ENCODE peak calls at places on chromosomes 4 and X, in four cellular contexts. Y is HepG2, O is Panc1, S is HCT116. P is an unnamed sample.
A peak's percentile ranks its signal among the peaks of the same experiment; 100 is the strongest.

GRCh38 chr4:40264497-40264896 is 67.7 kb downstream of the RHOH start:
- DNase-seq in Y (no peak), S (no peak), O (no peak), P (no peak)

GRCh38 chr4:172998527-172999469 is 169.8 kb upstream of the GALNT7 start:
- DNase-seq in S (no peak), Y (no peak), O (no peak), P (no peak)

GRCh38 chr4:76886214-76886613 is 11.7 kb downstream of the SOWAHB start:
- DNase-seq in Y (no peak), O (no peak), S (no peak), P (no peak)

GRCh38 chr4:173763374-173763773 is 233.3 kb upstream of the HAND2 start:
- DNase-seq in S (no peak), Y (no peak), O (no peak), P (no peak)

GRCh38 chrX:80335062-80335830 is 85.0 kb upstream of the TENT5D start:
- DNase-seq in O (no peak), Y (no peak), S (no peak), P (no peak)

GRCh38 chr4:138734746-138735145 is 280.8 kb upstream of the NOCT start:
- DNase-seq in S (no peak), Y (no peak), O (no peak), P (no peak)

GRCh38 chrX:43277879-43278278 is 378.2 kb upstream of the MAOA start:
- DNase-seq in S (no peak), O (no peak), Y (no peak), P (no peak)

GRCh38 chr4:75030028-75030427 is 97.1 kb downstream of the PARM1 start:
- DNase-seq in O (no peak), S (no peak), Y (no peak), P (no peak)

GRCh38 chrX:16807976-16808542 is 21.8 kb downstream of the TXLNG start:
- DNase-seq in Y (peak; percentile 64), S (no peak), O (no peak), P (no peak)

GRCh38 chr4:654871-655734 is 19.0 kb downstream of the ATP5ME start:
- DNase-seq in O (no peak), S (no peak), Y (no peak), P (no peak)

GRCh38 chr4:177374966-177375365 is 65.3 kb downstream of the NEIL3 start:
- DNase-seq in Y (no peak), S (no peak), O (no peak), P (no peak)

GRCh38 chr4:31039382-31039781 is 319.2 kb downstream of the PCDH7 start:
- DNase-seq in S (no peak), O (no peak), Y (no peak), P (no peak)

GRCh38 chr4:53937327-53937726 is 127.1 kb downstream of the CHIC2 start:
- DNase-seq in O (no peak), Y (no peak), S (no peak), P (no peak)

GRCh38 chr4:53931423-53932060 is 132.9 kb downstream of the CHIC2 start:
- DNase-seq in Y (no peak), S (no peak), O (no peak), P (no peak)

GRCh38 chr4:53932784-53933183 is 131.6 kb downstream of the CHIC2 start:
- DNase-seq in S (no peak), Y (no peak), O (no peak), P (no peak)

GRCh38 chr4:53937918-53938317 is 126.5 kb downstream of the CHIC2 start:
- DNase-seq in Y (no peak), O (no peak), S (peak; percentile 74), P (no peak)

DNA sequence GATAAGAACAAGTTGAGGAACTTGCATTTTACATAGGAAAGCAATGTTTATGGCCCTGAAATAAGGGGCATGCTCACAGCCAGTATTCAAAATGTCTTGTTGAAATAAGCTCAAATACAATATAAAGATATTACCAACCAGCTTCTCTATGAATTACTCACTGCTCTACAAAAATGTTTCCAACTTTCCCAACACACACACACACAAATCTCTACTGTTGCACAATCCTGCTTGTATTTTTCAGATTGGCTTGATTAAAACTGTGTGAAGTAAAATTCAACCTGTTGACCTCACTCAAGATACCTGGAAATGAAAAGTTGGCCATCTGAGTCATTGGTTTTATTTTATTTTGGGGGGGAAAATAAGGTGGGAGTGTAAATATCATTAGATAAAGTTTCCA is 128.6 kb downstream of the CHIC2 start:
- DNase-seq in S (no peak), O (no peak), Y (no peak), P (no peak)
- TF ChIP-seq SIN3A in S (no peak), O (no peak), Y (no peak), P (no peak)

DNA sequence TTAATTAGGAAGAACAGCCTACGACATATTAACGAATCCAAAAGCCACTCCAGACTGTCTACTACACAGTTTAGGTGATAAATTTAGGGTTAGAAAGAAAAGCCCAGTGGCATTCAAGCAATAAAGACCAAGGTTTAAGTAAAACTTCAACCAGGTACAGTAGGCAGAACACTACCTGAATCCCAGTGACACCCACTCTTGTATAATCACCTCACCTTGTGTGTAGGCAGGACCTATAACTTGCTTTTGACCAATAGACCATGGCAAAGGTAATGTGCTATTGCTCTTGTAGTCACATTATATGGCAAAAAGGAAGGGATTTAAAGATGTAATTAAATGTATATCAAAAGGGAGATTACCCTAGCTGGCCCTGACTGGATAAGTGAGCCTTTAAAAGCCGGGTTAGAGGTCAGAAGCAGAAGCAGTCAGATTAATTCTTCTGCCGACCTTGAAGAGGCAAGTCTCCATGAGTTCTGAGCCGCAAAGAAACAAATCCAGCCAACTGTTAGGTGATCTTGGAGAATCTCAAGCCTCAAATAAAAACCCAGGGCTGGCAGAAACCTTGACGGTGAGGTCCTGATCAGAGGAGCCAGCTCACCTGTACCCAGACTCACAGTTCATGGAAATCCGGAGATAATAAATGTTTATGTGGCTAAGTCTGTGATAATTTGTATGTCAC is 8.8 kb downstream of the FSTL5 start:
- DNase-seq in S (no peak), Y (no peak), O (no peak), P (no peak)
- TF ChIP-seq SIN3A in S (no peak), Y (no peak), O (no peak), P (no peak)

DNA sequence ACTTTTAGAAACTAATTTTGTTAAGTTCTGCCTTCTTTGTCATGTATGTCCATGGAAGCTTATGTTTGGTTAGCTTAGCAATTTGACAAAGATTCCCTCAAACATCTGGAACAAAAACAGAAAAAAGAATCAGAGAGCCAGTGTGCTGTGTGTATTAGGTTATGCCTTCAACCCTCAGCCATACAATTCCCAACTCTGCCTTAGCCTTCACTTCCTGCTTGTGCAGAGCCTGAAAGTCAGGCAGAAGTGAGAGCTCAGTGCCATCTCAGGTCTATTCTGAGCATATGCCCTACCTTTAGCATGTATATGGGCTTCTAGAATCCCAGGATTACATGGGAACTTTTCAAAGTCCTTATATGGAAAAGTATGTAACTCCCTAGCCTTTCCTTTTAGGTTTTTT is 58.2 kb upstream of the STOX2 start:
- DNase-seq in S (no peak), O (no peak), Y (no peak), P (no peak)
- TF ChIP-seq SIN3A in S (no peak), O (no peak), Y (no peak), P (no peak)

DNA sequence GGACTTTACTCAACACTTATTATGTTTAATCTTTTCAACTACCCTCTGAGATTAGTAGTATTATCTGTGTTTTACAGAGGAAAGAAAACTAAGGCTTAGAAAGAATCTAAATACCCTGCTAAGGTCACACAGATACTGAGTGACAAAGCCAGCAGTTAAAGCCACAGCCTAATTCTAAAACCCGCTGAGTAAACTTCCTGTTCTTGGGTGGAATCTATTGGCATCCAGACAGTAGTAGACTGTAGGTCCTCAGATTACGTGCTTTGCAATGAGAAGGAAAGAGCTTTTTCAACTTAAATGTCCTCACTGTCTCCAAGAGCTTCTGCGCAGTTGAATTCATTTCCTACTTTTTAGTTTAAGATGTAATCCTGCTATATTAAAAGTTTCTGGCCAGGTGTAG is 126.0 kb downstream of the TENM3 start:
- DNase-seq in Y (no peak), O (no peak), S (no peak), P (no peak)
- TF ChIP-seq SIN3A in Y (no peak), O (no peak), S (no peak), P (no peak)

GRCh38 chr4:184253072-184253420 is 35.4 kb upstream of the ENPP6 start:
- DNase-seq in S (no peak), O (no peak), Y (no peak), P (no peak)

GRCh38 chr4:184252136-184253071 is 34.7 kb upstream of the ENPP6 start:
- DNase-seq in O (no peak), Y (no peak), S (no peak), P (peak; percentile 41)

GRCh38 chr4:184250795-184251679 is 33.4 kb upstream of the ENPP6 start:
- DNase-seq in O (no peak), Y (peak; percentile 71), S (peak; percentile 34), P (peak; percentile 46)

GRCh38 chr4:184248216-184248615 is 30.5 kb upstream of the ENPP6 start:
- DNase-seq in Y (no peak), O (no peak), S (no peak), P (no peak)

DNA sequence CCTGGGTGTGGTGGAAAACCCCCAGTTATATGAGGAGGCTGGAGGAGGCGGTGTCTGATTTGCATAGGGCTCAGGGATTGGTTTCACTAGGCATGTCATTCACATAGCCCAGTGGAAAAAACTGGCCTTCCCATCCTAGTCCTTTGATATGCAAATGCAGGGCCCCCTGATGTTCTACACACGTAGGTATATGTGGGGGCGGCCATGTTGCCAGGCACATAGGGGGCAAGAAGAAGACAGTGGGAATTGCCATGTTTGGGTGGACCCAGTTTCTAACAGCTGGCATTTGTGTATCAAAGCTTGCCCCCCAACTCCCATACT is 34.0 kb upstream of the ENPP6 start:
- DNase-seq in O (no peak), S (no peak), Y (no peak), P (no peak)
- TF ChIP-seq SIN3A in O (no peak), S (no peak), Y (no peak), P (no peak)

GRCh38 chrX:149370097-149370496 is 135.0 kb downstream of the IDS start:
- DNase-seq in S (no peak), Y (no peak), O (no peak), P (no peak)

GRCh38 chrX:149374751-149375150 is 130.4 kb downstream of the IDS start:
- DNase-seq in S (no peak), O (no peak), Y (no peak), P (no peak)

GRCh38 chrX:149371984-149372383 is 133.1 kb downstream of the IDS start:
- DNase-seq in S (no peak), Y (no peak), O (no peak), P (no peak)

DNA sequence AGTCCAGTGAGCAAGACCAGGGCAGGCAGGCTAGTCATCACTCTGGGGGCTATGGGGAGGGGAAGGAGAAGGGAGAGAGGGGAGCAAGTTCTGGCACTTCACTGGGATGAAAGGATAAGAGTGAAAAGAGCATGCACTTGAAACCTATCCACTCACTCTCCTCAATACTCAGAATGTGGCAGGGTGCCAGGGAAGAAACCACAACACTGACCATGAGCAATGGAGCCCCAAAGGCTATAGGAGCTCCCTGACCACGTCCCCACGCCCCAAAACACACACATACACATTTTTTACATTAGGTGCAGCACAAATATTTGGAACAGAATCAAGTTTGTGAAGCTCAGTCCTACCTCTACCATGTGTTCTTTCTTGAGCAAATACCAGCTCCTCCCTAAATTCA is 132.2 kb downstream of the IDS start:
- DNase-seq in S (no peak), Y (no peak), O (no peak), P (no peak)
- TF ChIP-seq SIN3A in S (no peak), Y (no peak), O (no peak), P (no peak)

P was measured in H1.